ENCODE peak calls at places on chromosomes 6 and 20, in seven cellular contexts. L is adipocyte; D is effector memory CD4-positive, alpha-beta T cell; I is lower leg skin; H is right lobe of liver; X is HCT116; U is LNCaP clone FGC. R is an unnamed sample.

GRCh38 chr20:1934578-1935573 is 39.7 kb downstream of the SIRPA start:
- DNase-seq in H (no peak), L (peak), I (peak), D (no peak), X (no peak), U (no peak), R (peak)

GRCh38 chr6:5567352-5567751 is 306.0 kb downstream of the FARS2 start:
- DNase-seq in D (no peak), U (no peak), H (no peak), I (no peak), X (no peak), L (no peak), R (no peak)

GRCh38 chr20:31440012-31440659 is at the start of gene DEFB123:
- DNase-seq in U (no peak), L (no peak), X (no peak), I (no peak), D (no peak), H (no peak), R (no peak)

GRCh38 chr20:661474-662288 is 8.7 kb upstream of the SRXN1 start:
- DNase-seq in H (no peak), L (no peak), D (no peak), I (no peak), U (no peak), X (no peak), R (no peak)

GRCh38 chr6:38774933-38775707 is 60.0 kb downstream of the DNAH8 start:
- DNase-seq in X (no peak), H (no peak), I (no peak), D (no peak), U (no peak), L (no peak), R (no peak)

GRCh38 chr6:101454106-101454676 is 60.7 kb downstream of the GRIK2 start:
- DNase-seq in H (no peak), U (peak), X (no peak), D (no peak), L (no peak), I (no peak), R (no peak)

GRCh38 chr6:137873273-137873762 is 6.3 kb downstream of the TNFAIP3 start:
- DNase-seq in L (peak), H (peak), U (peak), X (no peak), I (peak), D (peak), R (peak)

GRCh38 chr6:160135922-160136655 is 14.5 kb downstream of the SLC22A1 start:
- DNase-seq in U (no peak), I (peak), H (no peak), L (no peak), X (no peak), D (no peak), R (no peak)

GRCh38 chr6:152071318-152071717 is 263.8 kb downstream of the ESR1 start:
- DNase-seq in L (no peak), I (no peak), D (no peak), H (no peak), U (no peak), X (no peak), R (no peak)

GRCh38 chr6:56863366-56863765 is 91.5 kb upstream of the BEND6 start:
- DNase-seq in H (no peak), I (no peak), X (no peak), U (no peak), D (no peak), L (peak), R (peak)

GRCh38 chr6:100464910-100465700 is at the start of gene SIM1:
- DNase-seq in L (peak), X (no peak), H (no peak), I (peak), U (no peak), D (no peak), R (peak)

GRCh38 chr20:23084282-23084844 is 1.8 kb downstream of the CD93 start:
- DNase-seq in D (no peak), X (no peak), H (no peak), U (no peak), L (no peak), I (no peak), R (no peak)
- H3K4me3 ChIP-seq in D (no peak), X (no peak), H (peak), U (no peak), L (no peak), I (no peak), R (no peak)

GRCh38 chr6:119349041-119349340 is 570 bp downstream of the MAN1A1 start:
- DNase-seq in D (peak), X (no peak), I (no peak), L (peak), H (no peak), U (no peak), R (no peak)

GRCh38 chr6:119350202-119351004 is 842 bp upstream of the MAN1A1 start:
- DNase-seq in U (no peak), I (peak), D (peak), H (no peak), X (peak), L (peak), R (peak)

GRCh38 chr6:119349341-119350201 is at the start of gene MAN1A1:
- DNase-seq in L (peak), X (peak), H (peak), D (peak), I (peak), U (no peak), R (peak)

GRCh38 chr6:119348308-119349040 is 1.1 kb downstream of the MAN1A1 start:
- DNase-seq in X (no peak), D (peak), I (no peak), U (no peak), H (peak), L (peak), R (no peak)

GRCh38 chr6:119351005-119351394 is 1.4 kb upstream of the MAN1A1 start:
- DNase-seq in I (no peak), H (no peak), X (peak), L (peak), D (no peak), U (no peak), R (no peak)
- H3K4me3 ChIP-seq in I (no peak), H (peak), X (peak), L (peak), D (no peak), U (no peak), R (peak)

DNA sequence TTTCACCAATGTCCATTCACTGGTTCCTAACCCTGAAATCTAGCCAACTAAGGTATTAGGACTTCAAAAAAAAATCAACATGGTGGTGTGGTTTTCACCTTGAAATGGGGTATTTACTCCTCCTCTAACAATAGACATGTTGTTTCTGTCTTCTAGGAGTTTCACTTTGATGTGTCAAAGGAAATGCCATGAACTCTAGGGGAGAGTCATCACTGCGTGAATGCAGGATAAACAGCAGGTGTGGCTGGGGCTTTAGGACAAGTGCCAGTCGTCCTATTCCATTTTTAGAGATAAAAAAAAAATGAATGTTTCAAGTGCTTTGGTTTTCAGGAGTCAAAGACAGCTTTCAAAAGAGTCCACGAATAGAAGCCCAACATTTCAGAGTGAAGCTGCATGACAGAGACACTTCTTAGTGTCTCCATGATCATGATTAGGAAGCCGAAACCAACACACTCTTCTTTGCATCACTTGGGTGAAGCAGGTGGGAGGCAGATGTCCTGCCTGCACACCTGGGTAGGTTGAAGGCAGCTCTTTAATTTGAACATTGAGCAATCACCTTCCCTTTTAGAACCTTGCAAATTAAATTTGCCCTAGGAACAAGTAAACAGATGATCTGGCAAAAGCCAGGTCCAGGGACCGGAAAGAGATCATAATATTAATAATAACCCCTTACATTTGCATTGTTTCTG is 328.5 kb upstream of the PRDM1 start:
- DNase-seq in D (no peak), X (no peak), I (no peak), L (no peak), U (no peak), H (no peak), R (no peak)
- H3K4me3 ChIP-seq in D (no peak), X (no peak), I (no peak), L (no peak), U (no peak), H (no peak), R (no peak)

GRCh38 chr6:108116781-108117426 is 42.4 kb upstream of the OSTM1 start:
- DNase-seq in H (no peak), L (no peak), X (no peak), U (no peak), D (no peak), I (no peak), R (no peak)
- H3K4me3 ChIP-seq in H (no peak), L (peak), X (no peak), U (no peak), D (peak), I (no peak), R (no peak)

DNA sequence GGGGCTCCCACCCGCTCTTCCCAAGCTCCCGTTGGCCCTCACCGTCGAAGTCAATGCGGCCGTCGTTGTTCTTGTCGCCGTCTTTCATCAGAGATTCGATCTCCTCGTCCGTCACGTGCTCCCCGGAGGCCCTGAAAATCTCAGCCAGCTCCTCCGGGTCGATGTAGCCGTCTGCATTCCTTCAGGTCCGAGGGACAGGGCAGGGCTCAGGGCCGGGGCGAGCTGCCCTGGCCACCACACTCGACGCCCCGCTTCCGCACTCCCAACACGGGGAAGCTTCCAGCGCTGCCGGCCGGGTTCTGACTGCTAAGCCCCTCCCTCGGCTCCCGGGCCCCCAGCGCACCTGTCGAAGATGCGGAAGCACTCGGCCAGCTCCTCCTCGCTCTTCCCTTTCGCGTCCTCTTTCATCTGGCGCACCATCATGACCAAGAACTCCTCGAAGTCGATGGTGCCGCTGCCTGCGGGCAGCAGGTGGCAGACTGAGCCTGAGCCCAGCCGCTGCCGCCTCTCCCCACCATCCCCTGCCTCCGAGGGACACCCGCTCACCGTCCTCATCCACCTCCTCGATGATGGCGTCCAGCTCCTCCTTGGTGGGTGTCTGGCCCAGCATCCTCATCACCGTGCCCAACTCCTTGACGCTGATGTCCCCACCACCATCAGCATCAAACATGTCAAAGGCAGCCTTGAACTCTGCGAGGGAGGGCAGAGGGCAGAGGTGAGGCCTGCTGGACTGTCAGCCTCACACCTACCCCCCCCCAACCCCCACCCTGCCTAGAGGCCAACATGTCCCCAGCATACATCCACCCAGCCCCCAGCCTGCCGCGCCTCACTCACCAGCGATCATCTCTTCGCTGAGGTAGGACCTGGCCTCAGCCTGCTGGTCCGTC is 2.9 kb downstream of the TNNC2 start:
- DNase-seq in D (peak), H (peak), U (no peak), X (no peak), I (no peak), L (peak), R (no peak)
- H3K4me3 ChIP-seq in D (peak), H (no peak), U (no peak), X (no peak), I (no peak), L (no peak), R (no peak)

GRCh38 chr6:32109114-32109764 is at the start of gene TNXB:
- DNase-seq in U (no peak), D (no peak), H (no peak), I (peak), X (no peak), L (no peak), R (no peak)
- H3K4me3 ChIP-seq in U (no peak), D (no peak), H (peak), I (peak), X (no peak), L (peak), R (no peak)

DNA sequence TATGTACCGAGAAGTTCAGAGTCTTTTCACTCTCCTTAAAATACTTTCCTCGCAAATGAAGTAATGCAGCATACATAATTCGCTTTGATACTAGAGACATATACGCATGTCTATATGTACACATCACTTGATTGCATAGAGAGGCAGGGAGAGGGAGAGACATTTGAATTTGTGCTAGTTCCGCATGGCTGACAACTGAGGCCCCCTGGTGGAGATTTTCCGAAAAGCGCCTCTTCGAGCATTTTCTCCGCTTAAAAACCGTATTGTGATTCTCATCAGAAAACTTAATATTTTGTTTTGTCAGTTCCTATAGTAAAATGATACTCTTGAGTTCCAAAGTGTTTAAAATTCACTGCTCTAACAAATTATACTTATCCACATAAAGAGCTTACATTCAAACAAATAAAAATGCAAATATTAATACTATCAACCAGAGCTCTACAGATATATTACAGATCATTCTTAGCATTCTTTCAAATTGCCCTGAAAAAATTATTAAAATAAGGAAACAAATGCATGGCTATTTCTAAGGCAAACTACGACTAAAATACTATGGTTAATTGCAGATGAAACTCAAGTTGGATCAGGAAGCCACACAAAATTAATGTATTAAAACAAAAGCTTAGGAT is 636 bp downstream of the MYLK4 start:
- DNase-seq in D (peak), H (no peak), I (peak), X (peak), U (no peak), L (peak), R (no peak)
- H3K4me3 ChIP-seq in D (no peak), H (no peak), I (no peak), X (no peak), U (no peak), L (peak), R (no peak)

DNA sequence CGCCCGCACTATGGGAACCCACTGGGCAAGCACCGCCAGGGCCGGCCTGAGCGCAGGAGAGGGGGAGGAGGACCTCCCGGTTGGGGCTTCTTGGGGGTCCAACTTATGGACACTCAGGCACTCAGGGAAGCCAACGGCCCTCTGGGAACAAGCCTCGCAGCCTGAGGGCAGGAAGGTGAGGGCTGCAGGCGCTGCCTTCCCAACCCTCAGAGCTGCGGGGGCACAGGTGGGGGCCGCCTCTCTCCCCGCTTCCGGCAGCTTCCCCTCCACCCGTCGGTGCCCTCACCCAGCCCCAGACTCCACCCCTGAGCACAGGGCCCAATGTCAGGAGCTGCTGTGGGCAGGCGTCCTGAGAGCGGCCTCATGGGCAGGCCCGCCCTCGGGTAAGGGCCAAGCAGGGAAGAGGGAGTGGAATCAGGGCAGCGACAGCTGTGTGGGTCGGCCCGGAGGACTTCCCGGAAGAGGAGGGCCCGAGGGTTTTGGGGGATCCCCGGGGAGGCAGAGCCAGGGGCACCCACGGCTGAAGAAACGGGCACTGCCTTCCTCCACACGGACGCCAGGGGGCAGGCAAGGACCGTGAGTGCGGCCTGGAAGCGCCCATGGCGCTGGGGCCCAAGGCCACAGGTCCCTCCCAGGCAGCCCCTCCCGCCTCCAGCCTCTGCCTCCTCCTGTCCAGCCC is 488 bp upstream of the PTK6 start:
- DNase-seq in D (peak), I (peak), U (peak), L (peak), X (peak), H (peak), R (peak)
- H3K4me3 ChIP-seq in D (peak), I (no peak), U (peak), L (no peak), X (peak), H (peak), R (peak)